ENCODE peak calls at places on chromosome 13, in four cellular contexts. K is activated naive CD4-positive, alpha-beta T cell; P is ELR; Q is keratinocyte. V is an unnamed sample.

GRCh38 chr13:42066542-42066941 is 18.1 kb downstream of the DGKH start:
- DNase-seq in K (no peak), P (peak), Q (no peak), V (no peak)

GRCh38 chr13:113589251-113589960 is 4.9 kb downstream of the TFDP1 start:
- DNase-seq in K (no peak), P (no peak), Q (no peak), V (no peak)

GRCh38 chr13:113927661-113928581 is 46.0 kb downstream of the C13orf46 start:
- DNase-seq in K (no peak), P (peak), Q (peak), V (peak)

GRCh38 chr13:95492044-95492801 is 60.3 kb upstream of the CLDN10 start:
- DNase-seq in K (no peak), P (no peak), Q (no peak), V (peak)

GRCh38 chr13:59038824-59039223 is 1124.9 kb downstream of the DIAPH3 start:
- DNase-seq in K (no peak), P (no peak), Q (no peak), V (peak)

GRCh38 chr13:60679928-60680693 is 283.1 kb downstream of the TDRD3 start:
- DNase-seq in K (no peak), P (no peak), Q (no peak), V (peak)

GRCh38 chr13:35472308-35473008 is 4.0 kb downstream of the MAB21L1 start:
- DNase-seq in K (no peak), P (peak), Q (no peak), V (no peak)

GRCh38 chr13:87123987-87124784 is 547.0 kb upstream of the SLITRK5 start:
- DNase-seq in K (no peak), P (peak), Q (peak), V (peak)

GRCh38 chr13:97141564-97142005 is 80.5 kb upstream of the MBNL2 start:
- DNase-seq in K (no peak), P (peak), Q (peak), V (peak)

GRCh38 chr13:43783820-43784219 is 3.0 kb downstream of the ENOX1 start:
- DNase-seq in K (no peak), P (peak), Q (no peak), V (peak)

GRCh38 chr13:24220086-24220703 is 59.7 kb downstream of the SPATA13 start:
- DNase-seq in K (no peak), P (peak), Q (peak), V (peak)